ENCODE peak calls at places on chromosomes 11 and 22, in ten cellular contexts. One of them, this sample, is unnamed.

GRCh38 chr11:392102-392777 is 1.8 kb upstream of the PKP3 start:
- DNase-seq in activated CD4-positive, alpha-beta T cell treated with anti-CD3 and anti-CD28 coated beads, Interleukin-2, amount 50 U/mL, for 1 hour: no peak
- DNase-seq in AG04450: no peak
- DNase-seq in germinal center: no peak
- DNase-seq in PC-3: no peak
- DNase-seq in EH: no peak
- DNase-seq in lung microvascular endothelial cell: no peak
- DNase-seq in NCI-H460: no peak
- DNase-seq in stimulated activated CD4-positive, alpha-beta T cell treated with anti-CD3 and anti-CD28 coated beads, TNF-alpha, amount 100 ng/mL, for 1 hour: no peak
- DNase-seq in mucosa of gallbladder: no peak
- DNase-seq in this sample: no peak

GRCh38 chr11:128190312-128190711 is 397.0 kb downstream of the ETS1 start:
- DNase-seq in activated CD4-positive, alpha-beta T cell treated with anti-CD3 and anti-CD28 coated beads, Interleukin-2, amount 50 U/mL, for 1 hour: no peak
- DNase-seq in AG04450: no peak
- DNase-seq in germinal center: no peak
- DNase-seq in PC-3: no peak
- DNase-seq in EH: no peak
- DNase-seq in lung microvascular endothelial cell: no peak
- DNase-seq in NCI-H460: no peak
- DNase-seq in stimulated activated CD4-positive, alpha-beta T cell treated with anti-CD3 and anti-CD28 coated beads, TNF-alpha, amount 100 ng/mL, for 1 hour: no peak
- DNase-seq in mucosa of gallbladder: no peak
- DNase-seq in this sample: no peak

GRCh38 chr22:22593964-22594656 is 35.0 kb upstream of the PRAME start:
- DNase-seq in activated CD4-positive, alpha-beta T cell treated with anti-CD3 and anti-CD28 coated beads, Interleukin-2, amount 50 U/mL, for 1 hour: peak
- DNase-seq in AG04450: peak
- DNase-seq in germinal center: peak
- DNase-seq in PC-3: peak
- DNase-seq in EH: peak
- DNase-seq in lung microvascular endothelial cell: peak
- DNase-seq in NCI-H460: peak
- DNase-seq in stimulated activated CD4-positive, alpha-beta T cell treated with anti-CD3 and anti-CD28 coated beads, TNF-alpha, amount 100 ng/mL, for 1 hour: peak
- DNase-seq in mucosa of gallbladder: peak
- DNase-seq in this sample: no peak

GRCh38 chr11:130527648-130528300 is 79.3 kb downstream of the ADAMTS15 start:
- DNase-seq in activated CD4-positive, alpha-beta T cell treated with anti-CD3 and anti-CD28 coated beads, Interleukin-2, amount 50 U/mL, for 1 hour: no peak
- DNase-seq in AG04450: no peak
- DNase-seq in germinal center: no peak
- DNase-seq in PC-3: peak
- DNase-seq in EH: peak
- DNase-seq in lung microvascular endothelial cell: peak
- DNase-seq in NCI-H460: no peak
- DNase-seq in stimulated activated CD4-positive, alpha-beta T cell treated with anti-CD3 and anti-CD28 coated beads, TNF-alpha, amount 100 ng/mL, for 1 hour: no peak
- DNase-seq in mucosa of gallbladder: no peak
- DNase-seq in this sample: no peak

GRCh38 chr22:41417622-41418390 is 28.8 kb downstream of the TOB2 start:
- DNase-seq in activated CD4-positive, alpha-beta T cell treated with anti-CD3 and anti-CD28 coated beads, Interleukin-2, amount 50 U/mL, for 1 hour: no peak
- DNase-seq in AG04450: no peak
- DNase-seq in germinal center: no peak
- DNase-seq in PC-3: no peak
- DNase-seq in EH: peak
- DNase-seq in lung microvascular endothelial cell: peak
- DNase-seq in NCI-H460: no peak
- DNase-seq in stimulated activated CD4-positive, alpha-beta T cell treated with anti-CD3 and anti-CD28 coated beads, TNF-alpha, amount 100 ng/mL, for 1 hour: no peak
- DNase-seq in mucosa of gallbladder: peak
- DNase-seq in this sample: peak

GRCh38 chr11:11992813-11993212 is 15.6 kb downstream of the DKK3 start:
- DNase-seq in activated CD4-positive, alpha-beta T cell treated with anti-CD3 and anti-CD28 coated beads, Interleukin-2, amount 50 U/mL, for 1 hour: no peak
- DNase-seq in AG04450: no peak
- DNase-seq in germinal center: no peak
- DNase-seq in PC-3: no peak
- DNase-seq in EH: no peak
- DNase-seq in lung microvascular endothelial cell: no peak
- DNase-seq in NCI-H460: no peak
- DNase-seq in stimulated activated CD4-positive, alpha-beta T cell treated with anti-CD3 and anti-CD28 coated beads, TNF-alpha, amount 100 ng/mL, for 1 hour: no peak
- DNase-seq in mucosa of gallbladder: no peak
- DNase-seq in this sample: no peak

GRCh38 chr11:23727821-23728220 is 769.0 kb upstream of the LUZP2 start:
- DNase-seq in activated CD4-positive, alpha-beta T cell treated with anti-CD3 and anti-CD28 coated beads, Interleukin-2, amount 50 U/mL, for 1 hour: no peak
- DNase-seq in AG04450: peak
- DNase-seq in germinal center: no peak
- DNase-seq in PC-3: peak
- DNase-seq in EH: peak
- DNase-seq in lung microvascular endothelial cell: no peak
- DNase-seq in NCI-H460: peak
- DNase-seq in stimulated activated CD4-positive, alpha-beta T cell treated with anti-CD3 and anti-CD28 coated beads, TNF-alpha, amount 100 ng/mL, for 1 hour: no peak
- DNase-seq in mucosa of gallbladder: no peak
- DNase-seq in this sample: no peak

GRCh38 chr11:11510939-11511338 is 110.9 kb downstream of the GALNT18 start:
- DNase-seq in activated CD4-positive, alpha-beta T cell treated with anti-CD3 and anti-CD28 coated beads, Interleukin-2, amount 50 U/mL, for 1 hour: no peak
- DNase-seq in AG04450: no peak
- DNase-seq in germinal center: no peak
- DNase-seq in PC-3: no peak
- DNase-seq in EH: no peak
- DNase-seq in lung microvascular endothelial cell: no peak
- DNase-seq in NCI-H460: no peak
- DNase-seq in stimulated activated CD4-positive, alpha-beta T cell treated with anti-CD3 and anti-CD28 coated beads, TNF-alpha, amount 100 ng/mL, for 1 hour: no peak
- DNase-seq in mucosa of gallbladder: no peak
- DNase-seq in this sample: peak

GRCh38 chr11:61186504-61186903 is 16.8 kb upstream of the PGA3 start:
- DNase-seq in activated CD4-positive, alpha-beta T cell treated with anti-CD3 and anti-CD28 coated beads, Interleukin-2, amount 50 U/mL, for 1 hour: no peak
- DNase-seq in AG04450: no peak
- DNase-seq in germinal center: no peak
- DNase-seq in PC-3: no peak
- DNase-seq in EH: no peak
- DNase-seq in lung microvascular endothelial cell: no peak
- DNase-seq in NCI-H460: no peak
- DNase-seq in stimulated activated CD4-positive, alpha-beta T cell treated with anti-CD3 and anti-CD28 coated beads, TNF-alpha, amount 100 ng/mL, for 1 hour: no peak
- DNase-seq in mucosa of gallbladder: no peak
- DNase-seq in this sample: no peak

GRCh38 chr11:124640660-124641059 is 18.0 kb downstream of the TBRG1 start:
- DNase-seq in activated CD4-positive, alpha-beta T cell treated with anti-CD3 and anti-CD28 coated beads, Interleukin-2, amount 50 U/mL, for 1 hour: no peak
- DNase-seq in AG04450: no peak
- DNase-seq in germinal center: no peak
- DNase-seq in PC-3: no peak
- DNase-seq in EH: peak
- DNase-seq in lung microvascular endothelial cell: no peak
- DNase-seq in NCI-H460: no peak
- DNase-seq in stimulated activated CD4-positive, alpha-beta T cell treated with anti-CD3 and anti-CD28 coated beads, TNF-alpha, amount 100 ng/mL, for 1 hour: no peak
- DNase-seq in mucosa of gallbladder: no peak
- DNase-seq in this sample: no peak

GRCh38 chr11:7376386-7376785 is 108.9 kb upstream of the OLFML1 start:
- DNase-seq in activated CD4-positive, alpha-beta T cell treated with anti-CD3 and anti-CD28 coated beads, Interleukin-2, amount 50 U/mL, for 1 hour: no peak
- DNase-seq in AG04450: no peak
- DNase-seq in germinal center: no peak
- DNase-seq in PC-3: no peak
- DNase-seq in EH: no peak
- DNase-seq in lung microvascular endothelial cell: no peak
- DNase-seq in NCI-H460: no peak
- DNase-seq in stimulated activated CD4-positive, alpha-beta T cell treated with anti-CD3 and anti-CD28 coated beads, TNF-alpha, amount 100 ng/mL, for 1 hour: no peak
- DNase-seq in mucosa of gallbladder: no peak
- DNase-seq in this sample: no peak

GRCh38 chr22:37193629-37194191 is 5.7 kb upstream of the C1QTNF6 start:
- DNase-seq in activated CD4-positive, alpha-beta T cell treated with anti-CD3 and anti-CD28 coated beads, Interleukin-2, amount 50 U/mL, for 1 hour: no peak
- DNase-seq in AG04450: no peak
- DNase-seq in germinal center: no peak
- DNase-seq in PC-3: no peak
- DNase-seq in EH: peak
- DNase-seq in lung microvascular endothelial cell: no peak
- DNase-seq in NCI-H460: peak
- DNase-seq in stimulated activated CD4-positive, alpha-beta T cell treated with anti-CD3 and anti-CD28 coated beads, TNF-alpha, amount 100 ng/mL, for 1 hour: no peak
- DNase-seq in mucosa of gallbladder: no peak
- DNase-seq in this sample: no peak

GRCh38 chr11:13963949-13964770 is 1.6 kb downstream of the SPON1 start:
- DNase-seq in activated CD4-positive, alpha-beta T cell treated with anti-CD3 and anti-CD28 coated beads, Interleukin-2, amount 50 U/mL, for 1 hour: peak
- DNase-seq in AG04450: no peak
- DNase-seq in germinal center: no peak
- DNase-seq in PC-3: peak
- DNase-seq in EH: no peak
- DNase-seq in lung microvascular endothelial cell: no peak
- DNase-seq in NCI-H460: peak
- DNase-seq in stimulated activated CD4-positive, alpha-beta T cell treated with anti-CD3 and anti-CD28 coated beads, TNF-alpha, amount 100 ng/mL, for 1 hour: no peak
- DNase-seq in mucosa of gallbladder: peak
- DNase-seq in this sample: no peak

GRCh38 chr11:65036931-65037330 is 4.1 kb upstream of the SAC3D1 start:
- DNase-seq in activated CD4-positive, alpha-beta T cell treated with anti-CD3 and anti-CD28 coated beads, Interleukin-2, amount 50 U/mL, for 1 hour: no peak
- DNase-seq in AG04450: no peak
- DNase-seq in germinal center: no peak
- DNase-seq in PC-3: peak
- DNase-seq in EH: no peak
- DNase-seq in lung microvascular endothelial cell: no peak
- DNase-seq in NCI-H460: no peak
- DNase-seq in stimulated activated CD4-positive, alpha-beta T cell treated with anti-CD3 and anti-CD28 coated beads, TNF-alpha, amount 100 ng/mL, for 1 hour: no peak
- DNase-seq in mucosa of gallbladder: peak
- DNase-seq in this sample: peak

GRCh38 chr11:29755474-29755873 is 261.4 kb downstream of the KCNA4 start:
- DNase-seq in activated CD4-positive, alpha-beta T cell treated with anti-CD3 and anti-CD28 coated beads, Interleukin-2, amount 50 U/mL, for 1 hour: no peak
- DNase-seq in AG04450: no peak
- DNase-seq in germinal center: no peak
- DNase-seq in PC-3: no peak
- DNase-seq in EH: no peak
- DNase-seq in lung microvascular endothelial cell: no peak
- DNase-seq in NCI-H460: no peak
- DNase-seq in stimulated activated CD4-positive, alpha-beta T cell treated with anti-CD3 and anti-CD28 coated beads, TNF-alpha, amount 100 ng/mL, for 1 hour: no peak
- DNase-seq in mucosa of gallbladder: no peak
- DNase-seq in this sample: peak

GRCh38 chr11:122656073-122656630 is 630 bp downstream of the UBASH3B start:
- DNase-seq in activated CD4-positive, alpha-beta T cell treated with anti-CD3 and anti-CD28 coated beads, Interleukin-2, amount 50 U/mL, for 1 hour: peak
- DNase-seq in AG04450: no peak
- DNase-seq in germinal center: peak
- DNase-seq in PC-3: peak
- DNase-seq in EH: peak
- DNase-seq in lung microvascular endothelial cell: peak
- DNase-seq in NCI-H460: peak
- DNase-seq in stimulated activated CD4-positive, alpha-beta T cell treated with anti-CD3 and anti-CD28 coated beads, TNF-alpha, amount 100 ng/mL, for 1 hour: no peak
- DNase-seq in mucosa of gallbladder: peak
- DNase-seq in this sample: peak

GRCh38 chr11:129035254-129035653 is 92.6 kb upstream of the TP53AIP1 start:
- DNase-seq in activated CD4-positive, alpha-beta T cell treated with anti-CD3 and anti-CD28 coated beads, Interleukin-2, amount 50 U/mL, for 1 hour: no peak
- DNase-seq in AG04450: no peak
- DNase-seq in germinal center: no peak
- DNase-seq in PC-3: no peak
- DNase-seq in EH: no peak
- DNase-seq in lung microvascular endothelial cell: no peak
- DNase-seq in NCI-H460: no peak
- DNase-seq in stimulated activated CD4-positive, alpha-beta T cell treated with anti-CD3 and anti-CD28 coated beads, TNF-alpha, amount 100 ng/mL, for 1 hour: no peak
- DNase-seq in mucosa of gallbladder: no peak
- DNase-seq in this sample: no peak

GRCh38 chr22:20979243-20979809 is 2.8 kb upstream of the LZTR1 start:
- DNase-seq in activated CD4-positive, alpha-beta T cell treated with anti-CD3 and anti-CD28 coated beads, Interleukin-2, amount 50 U/mL, for 1 hour: peak
- DNase-seq in AG04450: peak
- DNase-seq in germinal center: peak
- DNase-seq in PC-3: no peak
- DNase-seq in EH: peak
- DNase-seq in lung microvascular endothelial cell: peak
- DNase-seq in NCI-H460: no peak
- DNase-seq in stimulated activated CD4-positive, alpha-beta T cell treated with anti-CD3 and anti-CD28 coated beads, TNF-alpha, amount 100 ng/mL, for 1 hour: peak
- DNase-seq in mucosa of gallbladder: peak
- DNase-seq in this sample: peak

GRCh38 chr11:96338910-96339703 is 3.9 kb downstream of the MAML2 start:
- DNase-seq in activated CD4-positive, alpha-beta T cell treated with anti-CD3 and anti-CD28 coated beads, Interleukin-2, amount 50 U/mL, for 1 hour: peak
- DNase-seq in AG04450: no peak
- DNase-seq in germinal center: peak
- DNase-seq in PC-3: peak
- DNase-seq in EH: peak
- DNase-seq in lung microvascular endothelial cell: peak
- DNase-seq in NCI-H460: no peak
- DNase-seq in stimulated activated CD4-positive, alpha-beta T cell treated with anti-CD3 and anti-CD28 coated beads, TNF-alpha, amount 100 ng/mL, for 1 hour: no peak
- DNase-seq in mucosa of gallbladder: no peak
- DNase-seq in this sample: peak

GRCh38 chr11:2378527-2379210 is 1.6 kb downstream of the CD81 start:
- DNase-seq in activated CD4-positive, alpha-beta T cell treated with anti-CD3 and anti-CD28 coated beads, Interleukin-2, amount 50 U/mL, for 1 hour: no peak
- DNase-seq in AG04450: peak
- DNase-seq in germinal center: no peak
- DNase-seq in PC-3: no peak
- DNase-seq in EH: peak
- DNase-seq in lung microvascular endothelial cell: peak
- DNase-seq in NCI-H460: no peak
- DNase-seq in stimulated activated CD4-positive, alpha-beta T cell treated with anti-CD3 and anti-CD28 coated beads, TNF-alpha, amount 100 ng/mL, for 1 hour: no peak
- DNase-seq in mucosa of gallbladder: no peak
- DNase-seq in this sample: peak

GRCh38 chr11:9029477-9029876 is 25.7 kb upstream of the NRIP3 start:
- DNase-seq in activated CD4-positive, alpha-beta T cell treated with anti-CD3 and anti-CD28 coated beads, Interleukin-2, amount 50 U/mL, for 1 hour: no peak
- DNase-seq in AG04450: no peak
- DNase-seq in germinal center: no peak
- DNase-seq in PC-3: no peak
- DNase-seq in EH: no peak
- DNase-seq in lung microvascular endothelial cell: no peak
- DNase-seq in NCI-H460: no peak
- DNase-seq in stimulated activated CD4-positive, alpha-beta T cell treated with anti-CD3 and anti-CD28 coated beads, TNF-alpha, amount 100 ng/mL, for 1 hour: no peak
- DNase-seq in mucosa of gallbladder: no peak
- DNase-seq in this sample: no peak

GRCh38 chr11:1693327-1694063 is 3.5 kb upstream of the KRTAP5-6 start:
- DNase-seq in activated CD4-positive, alpha-beta T cell treated with anti-CD3 and anti-CD28 coated beads, Interleukin-2, amount 50 U/mL, for 1 hour: peak
- DNase-seq in AG04450: peak
- DNase-seq in germinal center: peak
- DNase-seq in PC-3: peak
- DNase-seq in EH: peak
- DNase-seq in lung microvascular endothelial cell: peak
- DNase-seq in NCI-H460: peak
- DNase-seq in stimulated activated CD4-positive, alpha-beta T cell treated with anti-CD3 and anti-CD28 coated beads, TNF-alpha, amount 100 ng/mL, for 1 hour: peak
- DNase-seq in mucosa of gallbladder: peak
- DNase-seq in this sample: peak

GRCh38 chr22:27667121-27667843 is 134.3 kb downstream of the MN1 start:
- DNase-seq in activated CD4-positive, alpha-beta T cell treated with anti-CD3 and anti-CD28 coated beads, Interleukin-2, amount 50 U/mL, for 1 hour: no peak
- DNase-seq in AG04450: no peak
- DNase-seq in germinal center: no peak
- DNase-seq in PC-3: no peak
- DNase-seq in EH: no peak
- DNase-seq in lung microvascular endothelial cell: no peak
- DNase-seq in NCI-H460: no peak
- DNase-seq in stimulated activated CD4-positive, alpha-beta T cell treated with anti-CD3 and anti-CD28 coated beads, TNF-alpha, amount 100 ng/mL, for 1 hour: no peak
- DNase-seq in mucosa of gallbladder: no peak
- DNase-seq in this sample: no peak

GRCh38 chr11:120563698-120564572 is 52.4 kb downstream of the GRIK4 start:
- DNase-seq in activated CD4-positive, alpha-beta T cell treated with anti-CD3 and anti-CD28 coated beads, Interleukin-2, amount 50 U/mL, for 1 hour: no peak
- DNase-seq in AG04450: no peak
- DNase-seq in germinal center: no peak
- DNase-seq in PC-3: no peak
- DNase-seq in EH: no peak
- DNase-seq in lung microvascular endothelial cell: peak
- DNase-seq in NCI-H460: no peak
- DNase-seq in stimulated activated CD4-positive, alpha-beta T cell treated with anti-CD3 and anti-CD28 coated beads, TNF-alpha, amount 100 ng/mL, for 1 hour: no peak
- DNase-seq in mucosa of gallbladder: no peak
- DNase-seq in this sample: peak

GRCh38 chr11:132361011-132361550 is 990.7 kb downstream of the NTM start:
- DNase-seq in activated CD4-positive, alpha-beta T cell treated with anti-CD3 and anti-CD28 coated beads, Interleukin-2, amount 50 U/mL, for 1 hour: no peak
- DNase-seq in AG04450: no peak
- DNase-seq in germinal center: no peak
- DNase-seq in PC-3: no peak
- DNase-seq in EH: no peak
- DNase-seq in lung microvascular endothelial cell: no peak
- DNase-seq in NCI-H460: no peak
- DNase-seq in stimulated activated CD4-positive, alpha-beta T cell treated with anti-CD3 and anti-CD28 coated beads, TNF-alpha, amount 100 ng/mL, for 1 hour: no peak
- DNase-seq in mucosa of gallbladder: no peak
- DNase-seq in this sample: no peak

GRCh38 chr11:124798991-124799383 is 1.2 kb downstream of the MSANTD2 start:
- DNase-seq in activated CD4-positive, alpha-beta T cell treated with anti-CD3 and anti-CD28 coated beads, Interleukin-2, amount 50 U/mL, for 1 hour: no peak
- DNase-seq in AG04450: peak
- DNase-seq in germinal center: no peak
- DNase-seq in PC-3: peak
- DNase-seq in EH: peak
- DNase-seq in lung microvascular endothelial cell: peak
- DNase-seq in NCI-H460: no peak
- DNase-seq in stimulated activated CD4-positive, alpha-beta T cell treated with anti-CD3 and anti-CD28 coated beads, TNF-alpha, amount 100 ng/mL, for 1 hour: no peak
- DNase-seq in mucosa of gallbladder: no peak
- DNase-seq in this sample: no peak

GRCh38 chr11:120200677-120201076 is 10.2 kb upstream of the OAF start:
- DNase-seq in activated CD4-positive, alpha-beta T cell treated with anti-CD3 and anti-CD28 coated beads, Interleukin-2, amount 50 U/mL, for 1 hour: no peak
- DNase-seq in AG04450: no peak
- DNase-seq in germinal center: no peak
- DNase-seq in PC-3: no peak
- DNase-seq in EH: no peak
- DNase-seq in lung microvascular endothelial cell: no peak
- DNase-seq in NCI-H460: no peak
- DNase-seq in stimulated activated CD4-positive, alpha-beta T cell treated with anti-CD3 and anti-CD28 coated beads, TNF-alpha, amount 100 ng/mL, for 1 hour: no peak
- DNase-seq in mucosa of gallbladder: no peak
- DNase-seq in this sample: peak

GRCh38 chr22:47788461-47788860 is 1026.0 kb downstream of the TBC1D22A start:
- DNase-seq in activated CD4-positive, alpha-beta T cell treated with anti-CD3 and anti-CD28 coated beads, Interleukin-2, amount 50 U/mL, for 1 hour: no peak
- DNase-seq in AG04450: no peak
- DNase-seq in germinal center: no peak
- DNase-seq in PC-3: no peak
- DNase-seq in EH: no peak
- DNase-seq in lung microvascular endothelial cell: no peak
- DNase-seq in NCI-H460: no peak
- DNase-seq in stimulated activated CD4-positive, alpha-beta T cell treated with anti-CD3 and anti-CD28 coated beads, TNF-alpha, amount 100 ng/mL, for 1 hour: no peak
- DNase-seq in mucosa of gallbladder: no peak
- DNase-seq in this sample: no peak

This sample was measured in psoas muscle.